ENCODE peak calls at places on chromosomes 5 and 9, in five cellular contexts. One of them, this sample, is unnamed.

GRCh38 chr5:180990889-180991257 is 2.2 kb downstream of the BTNL3 start:
- DNase-seq in upper lobe of left lung: no peak
- DNase-seq in choroid plexus epithelial cell: no peak
- DNase-seq in AG04449: no peak
- DNase-seq in IMR-90: no peak
- DNase-seq in this sample: no peak

GRCh38 chr5:72624641-72625236 is 117.5 kb upstream of the ZNF366 start:
- DNase-seq in IMR-90: peak
- DNase-seq in upper lobe of left lung: no peak
- DNase-seq in choroid plexus epithelial cell: peak
- DNase-seq in AG04449: no peak
- DNase-seq in this sample: peak

GRCh38 chr9:10252174-10252573 is 360.6 kb downstream of the PTPRD start:
- DNase-seq in choroid plexus epithelial cell: peak
- DNase-seq in IMR-90: no peak
- DNase-seq in upper lobe of left lung: no peak
- DNase-seq in AG04449: no peak
- DNase-seq in this sample: no peak

GRCh38 chr5:102815560-102816324 is 60.6 kb downstream of the PAM start:
- DNase-seq in AG04449: no peak
- DNase-seq in IMR-90: no peak
- DNase-seq in choroid plexus epithelial cell: peak
- DNase-seq in upper lobe of left lung: no peak
- DNase-seq in this sample: no peak

GRCh38 chr5:138353550-138353893 is 1.0 kb downstream of the KDM3B start:
- DNase-seq in AG04449: no peak
- DNase-seq in upper lobe of left lung: no peak
- DNase-seq in choroid plexus epithelial cell: no peak
- DNase-seq in IMR-90: no peak
- DNase-seq in this sample: no peak

GRCh38 chr9:30574355-30575151 is 1809.9 kb upstream of the ACO1 start:
- DNase-seq in AG04449: no peak
- DNase-seq in IMR-90: no peak
- DNase-seq in upper lobe of left lung: peak
- DNase-seq in choroid plexus epithelial cell: no peak
- DNase-seq in this sample: no peak

GRCh38 chr5:156475831-156476551 is 149.0 kb downstream of the SGCD start:
- DNase-seq in upper lobe of left lung: no peak
- DNase-seq in IMR-90: peak
- DNase-seq in choroid plexus epithelial cell: peak
- DNase-seq in AG04449: peak
- DNase-seq in this sample: peak

GRCh38 chr5:95822038-95822407 is 503 bp downstream of the GLRX start:
- DNase-seq in IMR-90: peak
- DNase-seq in upper lobe of left lung: peak
- DNase-seq in choroid plexus epithelial cell: peak
- DNase-seq in AG04449: no peak
- DNase-seq in this sample: no peak

GRCh38 chr5:59845733-59846132 is 47.8 kb downstream of the PDE4D start:
- DNase-seq in upper lobe of left lung: no peak
- DNase-seq in IMR-90: peak
- DNase-seq in AG04449: no peak
- DNase-seq in choroid plexus epithelial cell: peak
- DNase-seq in this sample: no peak

GRCh38 chr5:134242146-134242545 is 16.3 kb upstream of the PPP2CA start:
- DNase-seq in IMR-90: peak
- DNase-seq in choroid plexus epithelial cell: peak
- DNase-seq in upper lobe of left lung: no peak
- DNase-seq in AG04449: no peak
- DNase-seq in this sample: peak

GRCh38 chr9:108704156-108704852 is 151.5 kb downstream of the ACTL7B start:
- DNase-seq in choroid plexus epithelial cell: peak
- DNase-seq in AG04449: no peak
- DNase-seq in upper lobe of left lung: no peak
- DNase-seq in IMR-90: no peak
- DNase-seq in this sample: no peak

DNA sequence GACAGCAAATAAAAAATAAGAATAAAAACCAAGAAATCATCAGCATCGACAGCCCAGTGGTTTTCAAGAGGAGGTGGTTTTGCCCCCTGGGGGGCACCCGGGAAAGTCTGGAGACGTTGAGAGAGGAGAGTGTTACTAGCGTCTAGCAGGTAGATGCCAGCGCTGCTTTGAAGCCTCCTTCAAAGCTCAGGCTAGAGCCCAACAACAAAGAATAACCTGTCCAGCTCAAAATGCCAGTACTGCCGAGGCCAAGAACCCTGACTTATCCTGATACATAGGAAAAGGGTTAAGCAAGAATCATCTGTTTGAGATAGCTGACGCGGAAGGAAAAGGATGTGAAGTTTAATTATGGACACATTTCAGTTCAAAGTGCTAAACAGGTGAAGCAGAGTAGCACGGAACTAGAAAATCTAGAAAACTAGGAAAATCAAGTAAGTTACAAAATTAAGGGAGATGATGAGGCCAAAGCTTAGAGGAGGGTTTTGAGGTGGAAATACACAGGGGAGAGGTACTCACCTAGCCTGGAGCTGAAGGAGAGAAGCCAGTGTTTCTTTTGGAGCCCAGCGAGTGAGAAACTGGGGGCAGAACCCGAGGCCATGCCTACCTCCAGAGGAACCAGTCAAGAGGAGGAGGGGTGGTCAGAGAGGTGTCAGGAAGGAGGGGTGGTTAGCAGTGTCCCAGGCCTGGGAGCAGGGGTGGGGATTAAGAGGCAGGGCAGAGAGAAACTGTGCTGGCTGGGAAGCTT is 121.0 kb upstream of the RETREG1 start:
- DNase-seq in upper lobe of left lung: no peak
- DNase-seq in AG04449: no peak
- DNase-seq in IMR-90: no peak
- DNase-seq in choroid plexus epithelial cell: no peak
- DNase-seq in this sample: no peak
- H3K4me3 ChIP-seq in upper lobe of left lung: no peak
- H3K4me3 ChIP-seq in AG04449: no peak
- H3K4me3 ChIP-seq in IMR-90: no peak
- H3K4me3 ChIP-seq in choroid plexus epithelial cell: no peak
- H3K4me3 ChIP-seq in this sample: no peak

DNA sequence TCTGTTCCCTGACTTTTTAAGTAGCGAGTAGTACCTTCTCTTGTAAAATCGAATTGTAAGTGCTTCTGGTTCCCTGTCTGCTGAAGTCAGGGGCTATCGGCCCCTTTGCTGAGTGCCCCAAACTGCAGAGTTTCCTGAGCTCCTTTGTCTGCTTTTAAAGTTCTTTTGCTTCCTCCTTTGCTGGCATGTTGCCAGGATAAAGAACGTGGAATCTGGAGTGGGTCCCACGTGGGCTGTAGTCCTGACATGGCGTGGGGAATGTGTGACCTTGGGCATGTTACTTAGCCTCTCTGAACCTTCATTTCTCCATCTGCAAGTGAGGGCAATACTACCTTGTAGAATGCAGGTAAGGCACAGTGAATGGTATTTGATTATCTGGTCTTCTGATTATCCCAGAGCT is 13.7 kb upstream of the ODF2 start:
- DNase-seq in choroid plexus epithelial cell: no peak
- DNase-seq in upper lobe of left lung: no peak
- DNase-seq in IMR-90: no peak
- DNase-seq in AG04449: no peak
- DNase-seq in this sample: no peak
- TF ChIP-seq CTCF in choroid plexus epithelial cell: no peak
- TF ChIP-seq CTCF in upper lobe of left lung: no peak
- TF ChIP-seq CTCF in IMR-90: no peak
- TF ChIP-seq CTCF in AG04449: no peak
- TF ChIP-seq CTCF in this sample: no peak

GRCh38 chr9:20042312-20042711 is 253.5 kb upstream of the SLC24A2 start:
- DNase-seq in choroid plexus epithelial cell: no peak
- DNase-seq in AG04449: no peak
- DNase-seq in IMR-90: no peak
- DNase-seq in upper lobe of left lung: no peak
- DNase-seq in this sample: no peak
- H3K4me3 ChIP-seq in choroid plexus epithelial cell: no peak
- H3K4me3 ChIP-seq in AG04449: no peak
- H3K4me3 ChIP-seq in IMR-90: no peak
- H3K4me3 ChIP-seq in upper lobe of left lung: no peak
- H3K4me3 ChIP-seq in this sample: no peak

GRCh38 chr5:112917453-112918005 is 4.5 kb downstream of the REEP5 start:
- DNase-seq in AG04449: peak
- DNase-seq in upper lobe of left lung: no peak
- DNase-seq in IMR-90: peak
- DNase-seq in choroid plexus epithelial cell: no peak
- DNase-seq in this sample: no peak
- TF ChIP-seq CTCF in AG04449: peak
- TF ChIP-seq CTCF in upper lobe of left lung: no peak
- TF ChIP-seq CTCF in IMR-90: peak
- TF ChIP-seq CTCF in choroid plexus epithelial cell: peak
- TF ChIP-seq CTCF in this sample: peak

DNA sequence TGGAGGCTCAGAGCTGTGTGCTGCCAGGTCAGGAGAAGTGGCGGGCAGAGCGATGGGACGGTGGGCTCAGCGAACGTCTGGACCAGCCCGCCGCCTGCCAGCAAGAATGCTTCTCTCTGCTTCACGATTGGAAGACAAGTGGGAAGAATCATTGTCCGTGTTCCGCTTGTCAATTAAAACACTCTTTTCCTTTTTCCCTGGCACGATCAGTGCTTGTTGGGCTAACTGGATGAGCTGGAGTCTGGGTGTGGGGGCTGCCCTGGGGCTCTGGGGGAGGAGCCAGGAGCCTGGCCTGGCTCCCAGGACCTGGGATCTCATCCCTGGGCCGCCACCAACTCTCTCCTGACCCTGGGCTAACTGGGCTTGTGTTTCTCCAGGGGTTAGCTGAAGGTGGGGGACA is 1.7 kb downstream of the COL5A1 start:
- DNase-seq in choroid plexus epithelial cell: peak
- DNase-seq in upper lobe of left lung: peak
- DNase-seq in AG04449: no peak
- DNase-seq in IMR-90: peak
- DNase-seq in this sample: no peak
- H3K4me3 ChIP-seq in choroid plexus epithelial cell: peak
- H3K4me3 ChIP-seq in upper lobe of left lung: peak
- H3K4me3 ChIP-seq in AG04449: peak
- H3K4me3 ChIP-seq in IMR-90: peak
- H3K4me3 ChIP-seq in this sample: peak

DNA sequence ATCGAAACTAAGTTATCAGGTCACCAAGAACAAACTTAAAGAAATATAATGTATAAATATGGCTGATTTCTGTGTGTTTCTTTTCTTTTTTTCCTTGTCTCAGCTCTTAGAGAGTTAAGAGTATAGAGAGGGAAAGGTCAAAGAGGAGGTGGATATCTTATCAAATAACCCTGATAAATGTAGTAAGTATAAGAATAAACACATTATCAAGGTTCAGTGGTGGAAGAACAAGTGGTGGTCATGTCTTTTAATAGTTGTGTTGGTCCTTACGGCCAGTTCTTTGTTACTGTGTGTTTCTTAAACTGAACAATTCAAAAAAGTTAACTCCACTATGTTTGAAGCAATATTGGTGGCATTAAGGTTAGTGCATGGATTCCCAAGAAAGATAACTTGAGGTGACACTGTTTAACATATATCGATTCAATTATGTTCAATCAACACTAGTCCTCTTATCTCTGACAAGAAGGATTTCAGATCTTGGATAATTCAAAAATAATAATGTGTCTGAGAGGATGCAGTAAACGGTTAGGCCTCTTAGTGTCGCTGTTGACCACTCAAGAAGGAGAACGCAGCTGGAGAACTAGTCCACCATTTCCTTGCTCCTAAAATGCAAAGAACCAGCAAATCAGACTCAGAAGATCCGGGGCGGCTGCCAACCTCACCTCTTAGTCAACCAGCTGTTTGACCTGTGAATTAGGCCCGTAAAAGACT is at the start of gene PCDHGA3:
- DNase-seq in AG04449: no peak
- DNase-seq in IMR-90: peak
- DNase-seq in upper lobe of left lung: no peak
- DNase-seq in choroid plexus epithelial cell: peak
- DNase-seq in this sample: no peak
- TF ChIP-seq CTCF in AG04449: no peak
- TF ChIP-seq CTCF in IMR-90: peak
- TF ChIP-seq CTCF in upper lobe of left lung: no peak
- TF ChIP-seq CTCF in choroid plexus epithelial cell: peak
- TF ChIP-seq CTCF in this sample: peak

GRCh38 chr5:14153932-14154646 is 10.9 kb downstream of the TRIO start:
- DNase-seq in IMR-90: peak
- DNase-seq in AG04449: no peak
- DNase-seq in choroid plexus epithelial cell: peak
- DNase-seq in upper lobe of left lung: no peak
- DNase-seq in this sample: peak

GRCh38 chr5:14153071-14153864 is 10.1 kb downstream of the TRIO start:
- DNase-seq in IMR-90: no peak
- DNase-seq in AG04449: no peak
- DNase-seq in upper lobe of left lung: no peak
- DNase-seq in choroid plexus epithelial cell: no peak
- DNase-seq in this sample: no peak

GRCh38 chr5:14155730-14156129 is 12.6 kb downstream of the TRIO start:
- DNase-seq in IMR-90: no peak
- DNase-seq in upper lobe of left lung: no peak
- DNase-seq in AG04449: no peak
- DNase-seq in choroid plexus epithelial cell: no peak
- DNase-seq in this sample: no peak

GRCh38 chr5:14156611-14157493 is 13.7 kb downstream of the TRIO start:
- DNase-seq in AG04449: peak
- DNase-seq in upper lobe of left lung: no peak
- DNase-seq in choroid plexus epithelial cell: peak
- DNase-seq in IMR-90: peak
- DNase-seq in this sample: peak

GRCh38 chr5:14155075-14155474 is 11.9 kb downstream of the TRIO start:
- DNase-seq in upper lobe of left lung: no peak
- DNase-seq in AG04449: no peak
- DNase-seq in IMR-90: no peak
- DNase-seq in choroid plexus epithelial cell: no peak
- DNase-seq in this sample: no peak
- H3K4me3 ChIP-seq in upper lobe of left lung: no peak
- H3K4me3 ChIP-seq in AG04449: no peak
- H3K4me3 ChIP-seq in IMR-90: no peak
- H3K4me3 ChIP-seq in choroid plexus epithelial cell: no peak
- H3K4me3 ChIP-seq in this sample: no peak

DNA sequence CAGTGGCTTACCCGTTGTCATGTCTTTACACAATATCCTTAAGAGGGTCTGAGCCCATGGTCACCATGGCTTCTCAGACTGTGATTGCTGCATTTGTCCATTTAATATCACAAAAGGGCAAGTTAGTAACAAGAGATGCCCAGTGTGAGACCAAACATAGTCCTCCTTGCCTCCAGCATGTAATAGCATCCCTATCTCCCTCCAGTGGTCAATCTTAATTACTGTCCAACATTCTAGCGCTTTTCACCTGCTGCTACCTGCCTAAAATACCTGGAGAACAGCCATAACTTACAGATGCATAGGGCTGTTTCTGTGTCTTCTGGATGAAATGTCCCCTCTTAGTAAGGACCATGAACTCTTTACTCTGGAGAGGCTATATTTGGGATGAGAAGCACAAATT is 267.2 kb upstream of the DAB2 start:
- DNase-seq in upper lobe of left lung: no peak
- DNase-seq in AG04449: no peak
- DNase-seq in IMR-90: no peak
- DNase-seq in choroid plexus epithelial cell: peak
- DNase-seq in this sample: no peak
- TF ChIP-seq CTCF in upper lobe of left lung: no peak
- TF ChIP-seq CTCF in AG04449: no peak
- TF ChIP-seq CTCF in IMR-90: no peak
- TF ChIP-seq CTCF in choroid plexus epithelial cell: peak
- TF ChIP-seq CTCF in this sample: peak

GRCh38 chr9:73154760-73155159 is 3.1 kb downstream of the ANXA1 start:
- DNase-seq in AG04449: no peak
- DNase-seq in choroid plexus epithelial cell: no peak
- DNase-seq in IMR-90: peak
- DNase-seq in upper lobe of left lung: no peak
- DNase-seq in this sample: no peak
- H3K4me3 ChIP-seq in AG04449: peak
- H3K4me3 ChIP-seq in choroid plexus epithelial cell: peak
- H3K4me3 ChIP-seq in IMR-90: no peak
- H3K4me3 ChIP-seq in upper lobe of left lung: no peak
- H3K4me3 ChIP-seq in this sample: peak

This sample was measured in AG09309.